ENCODE peak calls at places on chromosomes 12 and 14, in five cellular contexts. Y is HCT116, A is IMR-90, J is Peyer's patch, W is ovary. H is an unnamed sample.

GRCh38 chr12:66496595-66496994 is 182.3 kb downstream of the GRIP1 start:
- DNase-seq in Y (no peak), J (no peak), A (no peak), W (no peak), H (no peak)

GRCh38 chr12:90099288-90099687 is 390.6 kb upstream of the ATP2B1 start:
- DNase-seq in W (no peak), J (no peak), A (peak), Y (no peak), H (no peak)

GRCh38 chr12:12839886-12840285 is 26.7 kb downstream of the DDX47 start:
- DNase-seq in W (no peak), A (peak), J (no peak), Y (peak), H (no peak)

GRCh38 chr12:56995201-56995929 is 11.0 kb downstream of the ZBTB39 start:
- DNase-seq in J (no peak), W (no peak), Y (no peak), A (no peak), H (peak)

GRCh38 chr12:66014818-66015217 is 115.7 kb downstream of the LLPH start:
- DNase-seq in Y (no peak), J (no peak), W (no peak), A (peak), H (no peak)

GRCh38 chr14:64763801-64764511 is 59.7 kb downstream of the PLEKHG3 start:
- DNase-seq in Y (no peak), J (no peak), W (peak), A (peak), H (no peak)

GRCh38 chr12:91355150-91356006 is 172.8 kb upstream of the DCN start:
- DNase-seq in J (peak), Y (peak), A (peak), W (peak), H (peak)

GRCh38 chr14:38210168-38210567 is 2.5 kb downstream of the SSTR1 start:
- DNase-seq in W (no peak), J (no peak), A (peak), Y (no peak), H (no peak)

GRCh38 chr14:65241125-65241752 is 138.9 kb upstream of the MAX start:
- DNase-seq in J (no peak), W (no peak), Y (no peak), A (no peak), H (no peak)

GRCh38 chr12:13661005-13661887 is 320.2 kb downstream of the GRIN2B start:
- DNase-seq in W (peak), A (peak), Y (peak), J (peak), H (no peak)

GRCh38 chr12:58148405-58148804 is 207.0 kb downstream of the ATP23 start:
- DNase-seq in A (peak), W (no peak), J (no peak), Y (peak), H (no peak)

GRCh38 chr14:34223302-34224150 is 238.5 kb downstream of the SPTSSA start:
- DNase-seq in Y (no peak), W (no peak), J (no peak), A (no peak), H (no peak)

GRCh38 chr14:92224348-92224954 is 98.5 kb upstream of the SLC24A4 start:
- DNase-seq in W (no peak), Y (no peak), J (no peak), A (peak), H (no peak)

GRCh38 chr14:105201156-105201927 is 20.2 kb upstream of the NUDT14 start:
- DNase-seq in Y (no peak), J (no peak), A (no peak), W (no peak), H (no peak)

GRCh38 chr14:92160619-92161018 is 38.9 kb downstream of the CPSF2 start:
- DNase-seq in Y (no peak), J (no peak), W (no peak), A (peak), H (peak)

GRCh38 chr14:79011091-79011919 is 841.1 kb downstream of the NRXN3 start:
- DNase-seq in J (no peak), W (no peak), Y (no peak), A (peak), H (no peak)

GRCh38 chr12:116222358-116222757 is 55.1 kb downstream of the MED13L start:
- DNase-seq in Y (peak), A (peak), J (peak), W (no peak), H (peak)

GRCh38 chr12:2385529-2385928 is 332.7 kb downstream of the CACNA1C start:
- DNase-seq in W (no peak), J (no peak), A (no peak), Y (no peak), H (no peak)

DNA sequence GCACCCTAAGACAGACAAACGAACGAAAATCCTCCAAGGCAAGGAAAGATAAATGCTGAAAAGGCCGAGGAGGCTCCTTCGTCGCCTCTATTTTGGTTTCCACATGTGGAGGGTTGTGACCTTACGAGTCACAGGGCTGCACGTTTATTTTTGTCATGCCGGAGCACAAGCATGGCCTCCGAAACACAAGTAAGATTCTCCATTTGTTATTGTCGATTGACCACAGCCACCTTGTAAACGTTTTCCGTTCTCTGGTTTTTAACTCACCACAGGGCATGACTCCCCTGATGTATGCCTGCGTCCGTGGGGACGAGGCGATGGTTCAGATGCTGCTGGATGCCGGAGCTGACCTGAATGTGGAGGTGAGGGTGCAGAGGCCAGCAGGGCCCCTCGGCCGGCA is 73.1 kb upstream of the PWP1 start:
- DNase-seq in J (no peak), Y (no peak), A (peak), W (no peak), H (no peak)
- H3K4me3 ChIP-seq in J (no peak), Y (no peak), A (no peak), W (no peak), H (no peak)

DNA sequence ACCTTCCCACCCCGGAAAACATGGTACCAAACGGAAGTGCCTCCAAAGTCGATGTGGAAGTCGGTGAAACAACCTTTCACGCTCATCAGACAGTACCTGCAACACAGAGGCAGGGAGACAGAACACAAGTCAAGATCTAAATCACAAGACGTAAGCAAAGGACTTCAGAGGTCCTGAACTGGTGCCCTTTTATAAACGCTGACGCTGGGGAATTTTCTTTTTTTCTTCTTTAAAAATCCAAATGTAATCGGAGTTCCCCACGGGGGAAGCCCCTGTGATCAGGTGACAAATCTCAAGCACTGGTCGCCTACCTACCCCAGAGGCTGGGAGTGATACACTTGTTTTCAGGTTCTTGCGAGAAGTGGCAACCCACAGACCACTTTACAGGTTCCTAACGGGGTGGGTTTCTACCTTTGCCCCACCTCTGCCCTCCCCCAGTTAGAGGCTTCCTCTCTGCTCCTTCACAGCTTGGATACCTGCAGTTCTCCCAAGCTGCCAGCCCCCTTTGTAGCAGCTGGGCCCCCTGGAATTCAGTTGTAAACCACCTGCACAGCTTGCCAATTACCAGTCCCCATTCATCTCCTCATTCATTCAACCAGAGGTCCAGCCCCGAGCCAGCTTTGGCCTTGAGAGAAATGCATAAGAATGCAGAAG is 46.2 kb downstream of the KDM2B start:
- DNase-seq in J (no peak), A (no peak), Y (no peak), W (no peak), H (no peak)
- TF ChIP-seq POLR2A in J (no peak), A (no peak), Y (no peak), W (no peak), H (no peak)

GRCh38 chr14:60684203-60684602 is 34.9 kb upstream of the SIX1 start:
- DNase-seq in A (no peak), W (no peak), Y (no peak), J (no peak), H (no peak)

GRCh38 chr14:60691383-60692113 is 32.6 kb downstream of the SIX4 start:
- DNase-seq in Y (no peak), W (no peak), J (no peak), A (no peak), H (no peak)

GRCh38 chr14:60681271-60681670 is 32.0 kb upstream of the SIX1 start:
- DNase-seq in Y (no peak), J (no peak), W (no peak), A (no peak), H (no peak)

GRCh38 chr14:60686865-60687264 is 37.3 kb downstream of the SIX4 start:
- DNase-seq in Y (no peak), A (no peak), W (no peak), J (no peak), H (no peak)
- TF ChIP-seq CTCF in Y (no peak), A (no peak), W (no peak), J (no peak), H (no peak)

GRCh38 chr12:5656836-5657235 is 224.9 kb downstream of the NTF3 start:
- DNase-seq in J (no peak), A (no peak), Y (no peak), W (no peak), H (no peak)
- H3K4me3 ChIP-seq in J (no peak), A (no peak), Y (no peak), W (no peak), H (no peak)

DNA sequence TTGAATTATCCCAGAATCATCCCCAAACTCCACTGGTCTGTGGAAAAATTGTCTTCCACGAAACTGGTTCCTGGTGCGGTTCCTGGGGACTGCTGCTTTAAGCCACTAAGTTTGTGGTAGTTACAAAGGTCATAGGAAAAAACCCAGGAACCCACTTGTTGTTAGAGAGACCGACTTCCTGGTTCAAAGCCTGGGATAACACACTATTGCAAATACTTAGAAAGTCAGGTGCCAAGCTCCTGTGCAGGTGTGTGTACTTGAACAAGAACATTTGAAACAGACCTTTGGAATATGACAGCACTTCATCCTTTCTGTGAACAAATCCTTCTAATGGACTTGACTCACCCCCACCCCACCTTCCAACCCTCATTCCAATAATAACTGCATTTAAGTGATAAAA is 519.6 kb downstream of the GLT1D1 start:
- DNase-seq in W (no peak), Y (no peak), J (no peak), A (no peak), H (no peak)
- TF ChIP-seq POLR2A in W (no peak), Y (no peak), J (no peak), A (no peak), H (no peak)

H was measured in lower leg skin.